ENCODE peak calls at places on chromosomes 12 and 14, in four cellular contexts. V is HepG2, X is GM12878, Q is A549. U is an unnamed sample.

GRCh38 chr12:62530596-62530995 is 64.0 kb downstream of the MON2 start:
- DNase-seq in V (no peak), X (no peak), Q (no peak), U (no peak)

GRCh38 chr12:89211456-89211855 is 140.8 kb downstream of the DUSP6 start:
- DNase-seq in V (no peak), X (no peak), Q (no peak), U (no peak)

GRCh38 chr12:96084624-96085023 is 49.2 kb upstream of the LTA4H start:
- DNase-seq in V (no peak), X (no peak), Q (no peak), U (no peak)

GRCh38 chr12:92370828-92371227 is 225.2 kb upstream of the BTG1 start:
- DNase-seq in V (no peak), X (no peak), Q (no peak), U (no peak)

GRCh38 chr12:131060011-131060703 is 106.5 kb downstream of the ADGRD1 start:
- DNase-seq in V (no peak), X (no peak), Q (no peak), U (no peak)

GRCh38 chr14:54025661-54026060 is 69.0 kb upstream of the BMP4 start:
- DNase-seq in V (peak), X (no peak), Q (peak), U (no peak)

GRCh38 chr12:93231938-93232337 is 145.8 kb upstream of the NUDT4 start:
- DNase-seq in V (no peak), X (no peak), Q (no peak), U (no peak)

GRCh38 chr12:76545486-76545885 is 14.1 kb downstream of the OSBPL8 start:
- DNase-seq in V (no peak), X (no peak), Q (no peak), U (no peak)

GRCh38 chr12:112862570-112863137 is 44.1 kb upstream of the OAS1 start:
- DNase-seq in V (no peak), X (no peak), Q (no peak), U (no peak)

GRCh38 chr14:44204061-44204815 is 302.8 kb downstream of the FSCB start:
- DNase-seq in V (no peak), X (no peak), Q (no peak), U (peak)

GRCh38 chr12:68483592-68484373 is 126.9 kb upstream of the RAP1B start:
- DNase-seq in V (no peak), X (no peak), Q (peak), U (no peak)

GRCh38 chr14:88961214-88961613 is 136.8 kb downstream of the TTC8 start:
- DNase-seq in V (no peak), X (no peak), Q (no peak), U (no peak)

GRCh38 chr14:30869525-30870150 is 4.7 kb upstream of the COCH start:
- DNase-seq in V (no peak), X (no peak), Q (no peak), U (no peak)

GRCh38 chr14:39175445-39176262 is 600 bp downstream of the PNN start:
- DNase-seq in V (peak), X (no peak), Q (no peak), U (peak)

GRCh38 chr12:93802698-93803097 is 125.5 kb downstream of the CRADD start:
- DNase-seq in V (no peak), X (no peak), Q (no peak), U (peak)

GRCh38 chr12:98416845-98417244 is 98.5 kb upstream of the TMPO start:
- DNase-seq in V (no peak), X (no peak), Q (peak), U (no peak)

GRCh38 chr12:50344245-50344644 is 52.2 kb downstream of the FAM186A start:
- DNase-seq in V (no peak), X (no peak), Q (no peak), U (no peak)

GRCh38 chr14:106622200-106622745 is 1095.9 kb downstream of the TMEM121 start:
- DNase-seq in V (no peak), X (no peak), Q (no peak), U (no peak)

GRCh38 chr12:47021298-47021697 is 58.1 kb upstream of the PCED1B start:
- DNase-seq in V (peak), X (peak), Q (peak), U (peak)

GRCh38 chr12:47770086-47770726 is 2.8 kb upstream of the SLC48A1 start:
- DNase-seq in V (peak), X (no peak), Q (no peak), U (no peak)

GRCh38 chr12:104750061-104750460 is 208.0 kb downstream of the SLC41A2 start:
- DNase-seq in V (no peak), X (no peak), Q (no peak), U (no peak)

GRCh38 chr14:90682615-90683014 is 133.6 kb downstream of the TTC7B start:
- DNase-seq in V (no peak), X (no peak), Q (no peak), U (no peak)

GRCh38 chr12:92070054-92070863 is 75.4 kb downstream of the BTG1 start:
- DNase-seq in V (peak), X (no peak), Q (peak), U (no peak)

GRCh38 chr12:64674367-64674922 is 64.2 kb downstream of the RASSF3 start:
- DNase-seq in V (no peak), X (no peak), Q (no peak), U (no peak)

GRCh38 chr14:104845834-104846441 is 19.1 kb upstream of the CEP170B start:
- DNase-seq in V (peak), X (no peak), Q (no peak), U (no peak)

GRCh38 chr12:107684990-107685359 is 624 bp upstream of the PWP1 start:
- DNase-seq in V (peak), X (no peak), Q (peak), U (peak)
- TF ChIP-seq CHD4 in V (no peak), X (no peak), Q (no peak), U (no peak)

GRCh38 chr14:102154121-102154520 is 14.4 kb downstream of the WDR20 start:
- DNase-seq in V (no peak), X (no peak), Q (no peak), U (no peak)
- TF ChIP-seq CHD4 in V (no peak), X (no peak), Q (no peak), U (no peak)

GRCh38 chr14:50967104-50967503 is 22.8 kb upstream of the PYGL start:
- DNase-seq in V (no peak), X (no peak), Q (no peak), U (no peak)
- TF ChIP-seq CHD4 in V (no peak), X (no peak), Q (no peak), U (no peak)

GRCh38 chr12:57734586-57734985 is 4.0 kb downstream of the AGAP2 start:
- DNase-seq in V (no peak), X (no peak), Q (no peak), U (no peak)
- TF ChIP-seq CHD4 in V (no peak), X (no peak), Q (no peak), U (no peak)

U was measured in K562.